ENCODE peak calls at places on chromosomes 4 and X, in seven cellular contexts. One of them, this sample, is unnamed.
A peak's percentile ranks its signal among the peaks of the same experiment; 100 is the strongest.

GRCh38 chrX:103913356-103914020 is 48.9 kb upstream of the TMSB15B start:
- DNase-seq in stimulated activated CD4-positive, alpha-beta T cell treated with anti-CD3 and anti-CD28 coated beads, Interleukin-2, amount 100 ng/mL, for 48 hours: no peak
- DNase-seq in endothelial cell: no peak
- DNase-seq in T-helper 2 cell: no peak
- DNase-seq in progenitor cell of endocrine pancreas: no peak
- DNase-seq in iris pigment epithelial cell: peak; percentile 17
- DNase-seq in activated CD4-positive, CD25-positive, alpha-beta regulatory T cell treated with anti-CD3 and anti-CD28 coated beads, Interleukin-2, amount 50 U/mL, for 72 hours: no peak
- DNase-seq in this sample: no peak

GRCh38 chr4:82898322-82899243 is 2.0 kb upstream of the THAP9 start:
- DNase-seq in endothelial cell: no peak
- DNase-seq in T-helper 2 cell: no peak
- DNase-seq in progenitor cell of endocrine pancreas: no peak
- DNase-seq in iris pigment epithelial cell: peak; percentile 88
- DNase-seq in activated CD4-positive, CD25-positive, alpha-beta regulatory T cell treated with anti-CD3 and anti-CD28 coated beads, Interleukin-2, amount 50 U/mL, for 72 hours: no peak
- DNase-seq in stimulated activated CD4-positive, alpha-beta T cell treated with anti-CD3 and anti-CD28 coated beads, Interleukin-2, amount 100 ng/mL, for 48 hours: no peak
- DNase-seq in this sample: no peak

GRCh38 chr4:7430965-7431695 is 3.6 kb downstream of the PSAPL1 start:
- DNase-seq in T-helper 2 cell: no peak
- DNase-seq in progenitor cell of endocrine pancreas: no peak
- DNase-seq in iris pigment epithelial cell: no peak
- DNase-seq in activated CD4-positive, CD25-positive, alpha-beta regulatory T cell treated with anti-CD3 and anti-CD28 coated beads, Interleukin-2, amount 50 U/mL, for 72 hours: peak; percentile 17
- DNase-seq in stimulated activated CD4-positive, alpha-beta T cell treated with anti-CD3 and anti-CD28 coated beads, Interleukin-2, amount 100 ng/mL, for 48 hours: no peak
- DNase-seq in endothelial cell: no peak
- DNase-seq in this sample: no peak

GRCh38 chrX:10634681-10635161 is 14.3 kb upstream of the MID1 start:
- DNase-seq in endothelial cell: no peak
- DNase-seq in iris pigment epithelial cell: peak; percentile 90
- DNase-seq in stimulated activated CD4-positive, alpha-beta T cell treated with anti-CD3 and anti-CD28 coated beads, Interleukin-2, amount 100 ng/mL, for 48 hours: no peak
- DNase-seq in progenitor cell of endocrine pancreas: no peak
- DNase-seq in T-helper 2 cell: no peak
- DNase-seq in activated CD4-positive, CD25-positive, alpha-beta regulatory T cell treated with anti-CD3 and anti-CD28 coated beads, Interleukin-2, amount 50 U/mL, for 72 hours: no peak
- DNase-seq in this sample: no peak

GRCh38 chr4:24054910-24055309 is 165.1 kb upstream of the PPARGC1A start:
- DNase-seq in iris pigment epithelial cell: no peak
- DNase-seq in endothelial cell: no peak
- DNase-seq in stimulated activated CD4-positive, alpha-beta T cell treated with anti-CD3 and anti-CD28 coated beads, Interleukin-2, amount 100 ng/mL, for 48 hours: no peak
- DNase-seq in progenitor cell of endocrine pancreas: no peak
- DNase-seq in T-helper 2 cell: no peak
- DNase-seq in activated CD4-positive, CD25-positive, alpha-beta regulatory T cell treated with anti-CD3 and anti-CD28 coated beads, Interleukin-2, amount 50 U/mL, for 72 hours: no peak
- DNase-seq in this sample: no peak

GRCh38 chrX:1071351-1071750 is 141.1 kb downstream of the CRLF2 start:
- DNase-seq in activated CD4-positive, CD25-positive, alpha-beta regulatory T cell treated with anti-CD3 and anti-CD28 coated beads, Interleukin-2, amount 50 U/mL, for 72 hours: no peak
- DNase-seq in T-helper 2 cell: no peak
- DNase-seq in progenitor cell of endocrine pancreas: no peak
- DNase-seq in iris pigment epithelial cell: no peak
- DNase-seq in endothelial cell: no peak
- DNase-seq in stimulated activated CD4-positive, alpha-beta T cell treated with anti-CD3 and anti-CD28 coated beads, Interleukin-2, amount 100 ng/mL, for 48 hours: no peak
- DNase-seq in this sample: no peak

GRCh38 chr4:7295917-7296660 is 103.8 kb downstream of the SORCS2 start:
- DNase-seq in T-helper 2 cell: no peak
- DNase-seq in iris pigment epithelial cell: peak; percentile 36
- DNase-seq in activated CD4-positive, CD25-positive, alpha-beta regulatory T cell treated with anti-CD3 and anti-CD28 coated beads, Interleukin-2, amount 50 U/mL, for 72 hours: no peak
- DNase-seq in stimulated activated CD4-positive, alpha-beta T cell treated with anti-CD3 and anti-CD28 coated beads, Interleukin-2, amount 100 ng/mL, for 48 hours: peak; percentile 20
- DNase-seq in endothelial cell: peak; percentile 40
- DNase-seq in progenitor cell of endocrine pancreas: no peak
- DNase-seq in this sample: no peak

GRCh38 chrX:46791927-46792825 is 33.3 kb upstream of the SLC9A7 start:
- DNase-seq in progenitor cell of endocrine pancreas: no peak
- DNase-seq in activated CD4-positive, CD25-positive, alpha-beta regulatory T cell treated with anti-CD3 and anti-CD28 coated beads, Interleukin-2, amount 50 U/mL, for 72 hours: no peak
- DNase-seq in stimulated activated CD4-positive, alpha-beta T cell treated with anti-CD3 and anti-CD28 coated beads, Interleukin-2, amount 100 ng/mL, for 48 hours: no peak
- DNase-seq in iris pigment epithelial cell: peak; percentile 92
- DNase-seq in T-helper 2 cell: no peak
- DNase-seq in endothelial cell: no peak
- DNase-seq in this sample: no peak

GRCh38 chrX:123665197-123665596 is 67.7 kb downstream of the THOC2 start:
- DNase-seq in progenitor cell of endocrine pancreas: no peak
- DNase-seq in endothelial cell: no peak
- DNase-seq in activated CD4-positive, CD25-positive, alpha-beta regulatory T cell treated with anti-CD3 and anti-CD28 coated beads, Interleukin-2, amount 50 U/mL, for 72 hours: no peak
- DNase-seq in iris pigment epithelial cell: peak; percentile 51
- DNase-seq in T-helper 2 cell: no peak
- DNase-seq in stimulated activated CD4-positive, alpha-beta T cell treated with anti-CD3 and anti-CD28 coated beads, Interleukin-2, amount 100 ng/mL, for 48 hours: no peak
- DNase-seq in this sample: no peak

GRCh38 chrX:55867708-55868107 is 150.2 kb downstream of the RRAGB start:
- DNase-seq in progenitor cell of endocrine pancreas: no peak
- DNase-seq in endothelial cell: no peak
- DNase-seq in T-helper 2 cell: no peak
- DNase-seq in activated CD4-positive, CD25-positive, alpha-beta regulatory T cell treated with anti-CD3 and anti-CD28 coated beads, Interleukin-2, amount 50 U/mL, for 72 hours: no peak
- DNase-seq in iris pigment epithelial cell: no peak
- DNase-seq in stimulated activated CD4-positive, alpha-beta T cell treated with anti-CD3 and anti-CD28 coated beads, Interleukin-2, amount 100 ng/mL, for 48 hours: no peak
- DNase-seq in this sample: no peak

GRCh38 chr4:56200275-56200674 is 187.0 kb downstream of the AASDH start:
- DNase-seq in stimulated activated CD4-positive, alpha-beta T cell treated with anti-CD3 and anti-CD28 coated beads, Interleukin-2, amount 100 ng/mL, for 48 hours: no peak
- DNase-seq in activated CD4-positive, CD25-positive, alpha-beta regulatory T cell treated with anti-CD3 and anti-CD28 coated beads, Interleukin-2, amount 50 U/mL, for 72 hours: no peak
- DNase-seq in iris pigment epithelial cell: no peak
- DNase-seq in progenitor cell of endocrine pancreas: no peak
- DNase-seq in endothelial cell: no peak
- DNase-seq in T-helper 2 cell: no peak
- DNase-seq in this sample: no peak

GRCh38 chrX:105460366-105460765 is 239.9 kb upstream of the TEX13A start:
- DNase-seq in activated CD4-positive, CD25-positive, alpha-beta regulatory T cell treated with anti-CD3 and anti-CD28 coated beads, Interleukin-2, amount 50 U/mL, for 72 hours: no peak
- DNase-seq in endothelial cell: no peak
- DNase-seq in progenitor cell of endocrine pancreas: no peak
- DNase-seq in T-helper 2 cell: no peak
- DNase-seq in iris pigment epithelial cell: peak; percentile 79
- DNase-seq in stimulated activated CD4-positive, alpha-beta T cell treated with anti-CD3 and anti-CD28 coated beads, Interleukin-2, amount 100 ng/mL, for 48 hours: no peak
- DNase-seq in this sample: no peak

GRCh38 chr4:80610845-80611244 is 275.3 kb downstream of the CFAP299 start:
- DNase-seq in stimulated activated CD4-positive, alpha-beta T cell treated with anti-CD3 and anti-CD28 coated beads, Interleukin-2, amount 100 ng/mL, for 48 hours: no peak
- DNase-seq in endothelial cell: no peak
- DNase-seq in activated CD4-positive, CD25-positive, alpha-beta regulatory T cell treated with anti-CD3 and anti-CD28 coated beads, Interleukin-2, amount 50 U/mL, for 72 hours: no peak
- DNase-seq in iris pigment epithelial cell: peak; percentile 7
- DNase-seq in progenitor cell of endocrine pancreas: no peak
- DNase-seq in T-helper 2 cell: no peak
- DNase-seq in this sample: no peak

GRCh38 chr4:40736910-40737309 is 12.8 kb upstream of the NSUN7 start:
- DNase-seq in T-helper 2 cell: no peak
- DNase-seq in endothelial cell: no peak
- DNase-seq in iris pigment epithelial cell: peak; percentile 48
- DNase-seq in stimulated activated CD4-positive, alpha-beta T cell treated with anti-CD3 and anti-CD28 coated beads, Interleukin-2, amount 100 ng/mL, for 48 hours: no peak
- DNase-seq in activated CD4-positive, CD25-positive, alpha-beta regulatory T cell treated with anti-CD3 and anti-CD28 coated beads, Interleukin-2, amount 50 U/mL, for 72 hours: no peak
- DNase-seq in progenitor cell of endocrine pancreas: no peak
- DNase-seq in this sample: no peak

GRCh38 chr4:10013722-10014121 is 7.6 kb downstream of the SLC2A9 start:
- DNase-seq in iris pigment epithelial cell: peak; percentile 45
- DNase-seq in stimulated activated CD4-positive, alpha-beta T cell treated with anti-CD3 and anti-CD28 coated beads, Interleukin-2, amount 100 ng/mL, for 48 hours: peak; percentile 37
- DNase-seq in T-helper 2 cell: no peak
- DNase-seq in activated CD4-positive, CD25-positive, alpha-beta regulatory T cell treated with anti-CD3 and anti-CD28 coated beads, Interleukin-2, amount 50 U/mL, for 72 hours: peak; percentile 36
- DNase-seq in endothelial cell: peak; percentile 71
- DNase-seq in progenitor cell of endocrine pancreas: no peak
- DNase-seq in this sample: no peak

GRCh38 chrX:30577362-30577961 is at the start of gene TASL:
- DNase-seq in stimulated activated CD4-positive, alpha-beta T cell treated with anti-CD3 and anti-CD28 coated beads, Interleukin-2, amount 100 ng/mL, for 48 hours: peak; percentile 0
- DNase-seq in activated CD4-positive, CD25-positive, alpha-beta regulatory T cell treated with anti-CD3 and anti-CD28 coated beads, Interleukin-2, amount 50 U/mL, for 72 hours: peak; percentile 36
- DNase-seq in progenitor cell of endocrine pancreas: no peak
- DNase-seq in T-helper 2 cell: no peak
- DNase-seq in endothelial cell: no peak
- DNase-seq in iris pigment epithelial cell: no peak
- DNase-seq in this sample: peak; percentile 5